ENCODE peak calls at places on chromosomes 13 and 19, in four cellular contexts. R is EL, Q is cardiac fibroblast, G is AG04449. F is an unnamed sample.

GRCh38 chr19:3248728-3249315 is 24.4 kb downstream of the CELF5 start:
- DNase-seq in G (no peak), Q (no peak), R (no peak), F (no peak)

GRCh38 chr13:67238277-67238859 is 8.2 kb upstream of the PCDH9 start:
- DNase-seq in G (no peak), R (peak), Q (peak), F (peak)

GRCh38 chr13:110129539-110130186 is 177.3 kb downstream of the COL4A1 start:
- DNase-seq in R (no peak), G (no peak), Q (no peak), F (no peak)

GRCh38 chr13:62706035-62706434 is 1290.4 kb upstream of the PCDH20 start:
- DNase-seq in G (no peak), Q (no peak), R (no peak), F (peak)

GRCh38 chr13:80133631-80134083 is 207.3 kb downstream of the SPRY2 start:
- DNase-seq in Q (no peak), G (no peak), R (no peak), F (no peak)

GRCh38 chr19:44689290-44690130 is 9.4 kb upstream of the CEACAM16 start:
- DNase-seq in R (peak), G (no peak), Q (peak), F (peak)

GRCh38 chr13:99484405-99484981 is 16.8 kb upstream of the TM9SF2 start:
- DNase-seq in R (no peak), G (no peak), Q (peak), F (peak)

GRCh38 chr19:38224014-38224862 is at the start of gene DPF1:
- DNase-seq in Q (peak), R (peak), G (no peak), F (peak)

GRCh38 chr13:113184568-113185440 is 23.7 kb downstream of the PCID2 start:
- DNase-seq in G (no peak), R (no peak), Q (no peak), F (no peak)

GRCh38 chr13:62626771-62627170 is 1211.1 kb upstream of the PCDH20 start:
- DNase-seq in G (no peak), Q (no peak), R (no peak), F (no peak)

GRCh38 chr19:53507523-53508442 is 30.2 kb upstream of the ZNF331 start:
- DNase-seq in G (no peak), Q (no peak), R (no peak), F (no peak)

GRCh38 chr19:2332341-2333026 is 4.0 kb downstream of the SPPL2B start:
- DNase-seq in R (no peak), Q (no peak), G (no peak), F (no peak)

GRCh38 chr13:73880365-73880764 is 253.8 kb downstream of the KLF12 start:
- DNase-seq in G (no peak), Q (peak), R (peak), F (peak)

GRCh38 chr19:42140125-42140754 is 8.0 kb upstream of the POU2F2 start:
- DNase-seq in G (no peak), Q (peak), R (peak), F (peak)

GRCh38 chr13:45516757-45517156 is 52.0 kb downstream of the COG3 start:
- DNase-seq in Q (no peak), R (no peak), G (no peak), F (peak)

GRCh38 chr19:29819300-29819699 is 7.5 kb downstream of the CCNE1 start:
- DNase-seq in G (no peak), R (no peak), Q (no peak), F (no peak)

GRCh38 chr13:50613356-50613831 is 230.1 kb downstream of the DLEU7 start:
- DNase-seq in G (no peak), Q (peak), R (no peak), F (no peak)

GRCh38 chr13:50268500-50268899 is 253.3 kb downstream of the KCNRG start:
- DNase-seq in G (no peak), R (no peak), Q (peak), F (peak)

GRCh38 chr19:15672580-15673175 is at the start of gene CYP4F12:
- DNase-seq in R (peak), G (no peak), Q (peak), F (peak)